ENCODE peak calls at places on chromosomes 13 and 19, in nine cellular contexts. L, U, J, Q, X, G, S, D and F are unnamed samples.

GRCh38 chr13:28313579-28313978 is 175.2 kb downstream of the PAN3 start:
- DNase-seq in X (no peak), J (peak; percentile 69), G (no peak), D (no peak), S (no peak), L (no peak), U (no peak), Q (no peak), F (no peak)

GRCh38 chr19:35038623-35039512 is 2.7 kb upstream of the HPN start:
- DNase-seq in U (peak; percentile 73), G (no peak), L (no peak), D (no peak), J (no peak), X (no peak), S (no peak), Q (no peak), F (no peak)

GRCh38 chr13:108322206-108322824 is 52.8 kb downstream of the TNFSF13B start:
- DNase-seq in J (peak; percentile 60), S (peak; percentile 47), U (peak; percentile 16), G (no peak), L (no peak), Q (peak; percentile 21), X (no peak), D (no peak), F (no peak)

GRCh38 chr13:30301827-30302226 is 5.5 kb downstream of the KATNAL1 start:
- DNase-seq in L (no peak), Q (peak; percentile 19), U (no peak), S (no peak), G (no peak), X (no peak), D (no peak), J (no peak), F (no peak)

GRCh38 chr19:7670150-7670784 is 1.4 kb downstream of the RETN start:
- DNase-seq in G (no peak), L (no peak), D (no peak), J (no peak), U (peak; percentile 53), S (no peak), Q (no peak), X (no peak), F (no peak)

GRCh38 chr19:7006305-7006704 is 14.9 kb downstream of the MBD3L2B start:
- DNase-seq in D (no peak), Q (no peak), L (no peak), G (no peak), X (no peak), U (no peak), S (no peak), J (no peak), F (no peak)

GRCh38 chr19:18167011-18167410 is 6.6 kb upstream of the IFI30 start:
- DNase-seq in D (no peak), U (peak; percentile 17), J (no peak), Q (no peak), G (no peak), X (no peak), L (peak; percentile 38), S (no peak), F (no peak)

GRCh38 chr13:100510208-100510997 is 78.2 kb downstream of the GGACT start:
- DNase-seq in Q (no peak), S (no peak), J (no peak), U (no peak), D (no peak), L (no peak), X (no peak), G (no peak), F (no peak)

GRCh38 chr13:51534075-51534817 is 50.0 kb upstream of the WDFY2 start:
- DNase-seq in Q (no peak), S (no peak), J (no peak), G (no peak), U (no peak), L (no peak), D (peak; percentile 9), X (peak; percentile 39), F (no peak)

GRCh38 chr13:98286814-98287213 is 109.7 kb upstream of the RNF113B start:
- DNase-seq in J (no peak), Q (no peak), D (no peak), X (no peak), U (no peak), L (no peak), S (no peak), G (no peak), F (no peak)

GRCh38 chr19:19406878-19407639 is 1.6 kb downstream of the GATAD2A start:
- DNase-seq in S (peak; percentile 50), Q (no peak), G (no peak), L (no peak), U (no peak), J (peak; percentile 61), D (peak; percentile 23), X (peak; percentile 51), F (no peak)

GRCh38 chr19:19407640-19407933 is 2.1 kb downstream of the GATAD2A start:
- DNase-seq in L (no peak), X (no peak), S (no peak), G (no peak), Q (no peak), U (no peak), J (no peak), D (no peak), F (no peak)

GRCh38 chr19:19409235-19410030 is 4.0 kb downstream of the GATAD2A start:
- DNase-seq in J (no peak), Q (no peak), D (no peak), S (no peak), U (no peak), X (no peak), G (no peak), L (no peak), F (no peak)

GRCh38 chr19:19405919-19406877 is 723 bp downstream of the GATAD2A start:
- DNase-seq in J (peak; percentile 51), X (no peak), S (peak; percentile 51), D (peak; percentile 31), U (peak; percentile 69), L (peak; percentile 71), Q (no peak), G (no peak), F (no peak)

DNA sequence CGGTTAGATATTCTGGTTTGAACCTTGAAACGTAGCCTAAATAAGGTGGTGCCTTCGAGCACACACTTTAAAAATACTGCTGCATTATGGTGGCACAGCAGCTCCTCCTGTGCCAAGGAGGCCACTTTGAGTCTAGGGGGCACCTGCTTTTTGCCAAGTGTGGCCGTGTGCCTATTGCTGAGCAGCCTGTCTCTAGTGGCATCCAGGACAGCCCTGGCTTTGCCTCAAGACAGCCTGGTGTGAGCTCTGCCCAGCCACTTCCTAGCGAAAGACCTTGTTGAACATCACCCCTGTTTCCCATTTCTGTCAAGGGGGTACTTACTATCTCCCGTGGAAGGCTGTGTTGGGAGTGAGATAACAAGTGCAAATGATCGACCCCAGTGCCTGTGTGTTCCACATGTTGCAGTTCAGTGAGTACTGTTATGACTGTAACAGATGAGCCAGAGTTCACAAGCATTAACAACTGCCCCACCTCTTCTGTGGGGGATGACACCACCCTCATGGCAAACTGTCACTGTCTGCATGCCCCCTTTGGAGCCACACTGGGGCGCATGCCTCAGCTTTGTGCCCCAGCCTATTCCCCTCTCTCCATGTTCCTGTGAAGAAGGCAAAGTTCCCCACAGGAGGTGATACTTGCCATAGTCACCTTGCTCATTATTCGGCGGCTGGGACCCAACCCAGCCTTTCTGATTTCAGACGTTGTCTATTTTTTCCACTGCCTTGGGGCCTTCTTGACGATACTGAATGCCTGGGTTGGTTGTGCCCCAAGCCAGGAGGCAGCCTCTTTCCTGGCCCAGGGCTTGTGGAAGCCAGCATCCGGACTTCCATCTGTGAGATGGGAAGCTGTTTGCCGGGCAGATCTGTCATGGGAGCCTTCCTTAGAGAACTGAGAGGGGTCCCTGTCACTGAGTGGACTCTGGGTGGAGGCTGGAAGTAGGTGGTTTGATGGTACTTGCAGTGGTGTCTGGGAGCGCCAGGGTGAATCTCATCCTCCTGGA is 5.4 kb downstream of the GATAD2A start:
- DNase-seq in D (no peak), G (no peak), U (no peak), S (no peak), J (no peak), X (no peak), L (no peak), Q (no peak), F (no peak)
- TF ChIP-seq CTCF in D (no peak), G (no peak), U (no peak), S (no peak), J (no peak), X (no peak), L (no peak), Q (no peak), F (no peak)

GRCh38 chr13:46184277-46184699 is 2.3 kb upstream of the LCP1 start:
- DNase-seq in J (peak; percentile 6), L (no peak), U (peak; percentile 52), G (no peak), X (peak; percentile 24), S (no peak), D (peak; percentile 62), Q (no peak), F (no peak)
- TF ChIP-seq CTCF in J (peak; percentile 50), L (no peak), U (peak; percentile 83), G (no peak), X (peak; percentile 36), S (peak; percentile 57), D (peak; percentile 74), Q (peak; percentile 65), F (peak; percentile 73)

DNA sequence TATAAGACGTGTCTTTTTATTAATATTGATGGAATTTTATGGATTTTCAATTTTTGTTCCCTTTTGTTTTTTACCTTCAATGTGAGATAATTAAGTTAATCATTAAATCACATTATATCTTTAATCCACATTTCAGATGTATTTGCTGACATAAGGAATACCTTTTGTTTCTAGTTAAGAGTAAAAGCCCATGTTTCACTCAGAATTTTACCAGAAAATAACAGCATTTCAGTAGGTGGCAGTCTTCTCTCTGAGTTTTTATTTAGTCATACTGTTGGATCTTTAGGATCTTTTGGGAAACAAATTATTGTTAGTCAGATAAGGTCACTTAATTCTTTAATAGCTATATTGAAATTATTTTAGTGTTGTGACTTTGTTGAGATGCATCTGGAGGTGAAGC is 67.9 kb downstream of the NDFIP2 start:
- DNase-seq in X (no peak), U (no peak), L (no peak), D (no peak), Q (no peak), G (no peak), J (peak; percentile 35), S (peak; percentile 23), F (no peak)
- TF ChIP-seq CTCF in X (peak; percentile 28), U (no peak), L (no peak), D (no peak), Q (no peak), G (no peak), J (peak; percentile 36), S (peak; percentile 38), F (peak; percentile 67)

DNA sequence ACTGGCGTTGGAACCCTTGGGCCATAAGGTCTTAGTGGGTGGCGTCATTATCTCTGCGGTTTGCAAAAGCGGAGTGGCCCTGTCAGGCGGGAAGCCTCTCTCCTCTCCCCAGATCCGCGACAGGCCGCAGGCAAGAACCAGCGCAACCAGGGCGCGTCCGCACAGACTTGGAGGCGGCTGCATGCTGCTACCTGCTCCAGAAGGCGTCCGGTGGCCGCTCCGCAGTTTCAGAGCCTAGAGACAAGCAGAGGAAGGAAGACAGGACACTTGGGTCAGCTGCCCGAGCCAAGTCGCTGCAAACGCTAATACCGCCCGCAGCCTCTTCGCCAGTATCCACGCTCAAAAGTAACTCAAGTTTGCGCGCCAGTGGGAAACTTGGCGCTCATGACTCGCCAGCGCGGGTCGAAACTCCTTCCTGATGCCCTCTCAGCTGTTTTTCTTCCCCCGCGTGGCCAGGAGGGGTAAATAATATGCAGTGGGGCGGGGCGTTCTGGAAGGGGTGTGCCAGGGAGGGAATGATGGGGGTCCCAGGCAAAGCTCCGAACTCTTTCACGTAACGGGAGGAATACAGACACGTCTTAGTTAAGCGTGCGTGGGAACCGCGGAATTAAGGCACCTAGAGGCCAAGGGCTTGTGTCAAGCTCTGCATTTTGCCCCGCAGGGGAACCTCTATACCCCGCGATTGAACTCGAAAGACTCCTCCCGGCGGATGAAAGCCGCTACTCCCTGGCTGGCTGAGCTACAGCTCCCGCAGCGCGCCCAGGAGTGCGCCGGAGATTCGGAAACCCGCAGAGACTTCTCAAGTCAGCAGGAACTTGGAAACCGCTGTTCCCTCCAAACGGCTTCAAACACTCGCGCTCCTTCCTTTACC is at the start of gene EDNRB:
- DNase-seq in S (peak; percentile 43), U (no peak), J (peak; percentile 47), G (peak; percentile 22), X (peak; percentile 35), L (peak; percentile 32), D (no peak), Q (no peak), F (no peak)
- TF ChIP-seq CTCF in S (peak; percentile 22), U (no peak), J (peak; percentile 22), G (no peak), X (peak; percentile 25), L (no peak), D (no peak), Q (no peak), F (peak; percentile 53)